ENCODE peak calls at places on chromosomes 1 and 21, in seven cellular contexts. R is lower lobe of right lung, F is lower leg skin, V is bronchial epithelial cell, H is IMR-90, E is fibroblast of villous mesenchyme, W is cardiac fibroblast. L is an unnamed sample.

GRCh38 chr1:167175901-167176300 is 44.8 kb upstream of the POU2F1 start:
- DNase-seq in R (no peak), F (no peak), V (peak; percentile 69), H (no peak), E (peak; percentile 19), W (no peak), L (no peak)

GRCh38 chr1:24165500-24165899 is 21.6 kb downstream of the IFNLR1 start:
- DNase-seq in R (no peak), F (no peak), V (no peak), H (no peak), E (no peak), W (no peak), L (no peak)

GRCh38 chr1:69737527-69738176 is 169.9 kb downstream of the LRRC7 start:
- DNase-seq in R (no peak), F (no peak), V (peak; percentile 69), H (peak; percentile 67), E (peak; percentile 75), W (peak; percentile 86), L (no peak)

GRCh38 chr1:25001125-25001915 is 71.2 kb upstream of the RUNX3 start:
- DNase-seq in R (no peak), F (no peak), V (no peak), H (no peak), E (no peak), W (no peak), L (no peak)

GRCh38 chr1:43703836-43704235 is 3.5 kb upstream of the ST3GAL3 start:
- DNase-seq in R (no peak), F (no peak), V (no peak), H (peak; percentile 48), E (no peak), W (peak; percentile 47), L (no peak)

GRCh38 chr1:223700388-223700918 is 11.9 kb upstream of the CAPN2 start:
- DNase-seq in R (no peak), F (peak; percentile 45), V (no peak), H (peak; percentile 48), E (peak; percentile 54), W (peak; percentile 63), L (no peak)

GRCh38 chr1:87042127-87042811 is 127.8 kb downstream of the HS2ST1 start:
- DNase-seq in R (no peak), F (no peak), V (no peak), H (no peak), E (no peak), W (peak; percentile 11), L (no peak)

GRCh38 chr21:39527664-39528381 is 76.1 kb downstream of the SH3BGR start:
- DNase-seq in R (no peak), F (no peak), V (no peak), H (no peak), E (no peak), W (no peak), L (no peak)

GRCh38 chr1:145782166-145783099 is 41.5 kb downstream of the RNF115 start:
- DNase-seq in R (no peak), F (no peak), V (peak; percentile 98), H (peak; percentile 96), E (peak; percentile 71), W (peak; percentile 94), L (no peak)

GRCh38 chr1:7550261-7550850 is 220.7 kb upstream of the VAMP3 start:
- DNase-seq in R (peak; percentile 26), F (no peak), V (no peak), H (no peak), E (no peak), W (no peak), L (peak; percentile 37)

GRCh38 chr21:16320110-16320509 is 590.3 kb downstream of the USP25 start:
- DNase-seq in R (no peak), F (no peak), V (no peak), H (no peak), E (no peak), W (no peak), L (no peak)

GRCh38 chr1:201505505-201505893 is 1.4 kb downstream of the CSRP1 start:
- DNase-seq in R (no peak), F (no peak), V (peak; percentile 70), H (peak; percentile 76), E (no peak), W (peak; percentile 83), L (no peak)

GRCh38 chr1:8133657-8134430 is 107.7 kb upstream of the ERRFI1 start:
- DNase-seq in R (no peak), F (peak; percentile 91), V (peak; percentile 95), H (peak; percentile 93), E (peak; percentile 95), W (peak; percentile 97), L (no peak)

GRCh38 chr1:41920658-41921057 is 1.9 kb upstream of the HIVEP3 start:
- DNase-seq in R (no peak), F (no peak), V (peak; percentile 86), H (peak; percentile 80), E (peak; percentile 38), W (peak; percentile 61), L (no peak)

GRCh38 chr1:41917835-41918449 is 780 bp downstream of the HIVEP3 start:
- DNase-seq in R (peak; percentile 65), F (no peak), V (no peak), H (peak; percentile 29), E (peak; percentile 62), W (no peak), L (peak; percentile 83)

GRCh38 chr1:41918450-41919043 is at the start of gene HIVEP3:
- DNase-seq in R (no peak), F (no peak), V (no peak), H (no peak), E (peak; percentile 36), W (peak; percentile 50), L (no peak)

GRCh38 chr1:41919764-41920397 is 1.2 kb upstream of the HIVEP3 start:
- DNase-seq in R (peak; percentile 53), F (no peak), V (no peak), H (peak; percentile 26), E (peak; percentile 23), W (peak; percentile 42), L (peak; percentile 41)

GRCh38 chr1:41919131-41919530 is 409 bp upstream of the HIVEP3 start:
- DNase-seq in R (no peak), F (no peak), V (no peak), H (no peak), E (no peak), W (no peak), L (no peak)
- H3K4me3 ChIP-seq in R (peak overlapping the region; percentile 66), F (no peak overlapping the region), V (no peak overlapping the region), H (no peak overlapping the region), E (no peak overlapping the region), W (no peak overlapping the region), L (no peak overlapping the region)

DNA sequence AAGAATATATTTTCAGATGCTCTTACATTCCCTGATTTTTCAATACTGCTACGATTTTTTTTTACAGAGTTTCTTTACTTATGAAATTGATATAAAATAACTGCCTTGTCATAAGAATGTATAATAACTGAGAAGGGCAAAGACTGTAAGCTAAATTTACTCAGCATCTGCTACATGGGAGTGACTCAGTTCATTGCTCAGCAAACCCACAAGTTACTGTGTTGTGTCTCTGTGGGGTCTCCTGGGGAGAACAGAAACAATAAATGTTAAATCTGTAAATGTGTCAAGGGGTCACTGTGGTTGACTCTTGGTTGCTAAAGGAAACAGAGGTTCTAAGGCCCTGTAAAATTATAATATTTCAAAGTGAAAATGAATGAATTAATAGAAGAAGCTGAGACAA is 210.3 kb upstream of the CACYBP start:
- DNase-seq in R (no peak), F (no peak), V (peak; percentile 64), H (peak; percentile 81), E (peak; percentile 28), W (peak; percentile 88), L (no peak)
- TF ChIP-seq CTCF in R (no peak), F (no peak), V (no peak), H (no peak), E (no peak), W (no peak), L (no peak)

DNA sequence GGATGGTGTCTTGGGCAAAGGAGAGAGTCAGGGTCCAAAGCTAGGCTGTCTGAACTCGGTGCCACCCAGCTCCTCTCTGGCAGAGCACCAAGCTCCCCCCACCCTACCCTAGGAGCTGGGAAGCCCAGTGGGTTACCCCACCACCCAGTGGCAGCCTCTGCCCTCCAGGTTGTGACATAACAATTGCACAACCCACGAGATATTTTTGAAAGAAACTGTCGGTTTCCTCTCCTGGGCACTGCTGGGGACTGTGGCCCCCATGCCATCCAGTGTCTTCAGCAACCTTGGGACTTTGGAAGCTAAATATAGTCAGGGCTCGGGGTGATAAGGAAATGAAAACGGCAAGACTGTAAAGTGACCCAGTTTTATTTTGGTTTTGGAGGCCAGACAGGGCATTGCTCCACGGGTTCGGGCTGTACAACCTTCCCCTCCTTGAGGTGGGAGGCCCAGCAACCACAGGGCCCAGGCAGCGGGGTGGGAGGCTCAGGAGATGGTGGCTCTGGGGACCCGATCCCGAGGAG is 1.4 kb downstream of the CITED4 start:
- DNase-seq in R (no peak), F (no peak), V (no peak), H (no peak), E (no peak), W (peak; percentile 12), L (no peak)
- H3K4me3 ChIP-seq in R (peak overlapping the region; percentile 73), F (peak overlapping the region; percentile 26), V (peak overlapping the region; percentile 54), H (no peak overlapping the region), E (peak overlapping the region; percentile 42), W (peak overlapping the region; percentile 59), L (peak overlapping the region; percentile 53)

DNA sequence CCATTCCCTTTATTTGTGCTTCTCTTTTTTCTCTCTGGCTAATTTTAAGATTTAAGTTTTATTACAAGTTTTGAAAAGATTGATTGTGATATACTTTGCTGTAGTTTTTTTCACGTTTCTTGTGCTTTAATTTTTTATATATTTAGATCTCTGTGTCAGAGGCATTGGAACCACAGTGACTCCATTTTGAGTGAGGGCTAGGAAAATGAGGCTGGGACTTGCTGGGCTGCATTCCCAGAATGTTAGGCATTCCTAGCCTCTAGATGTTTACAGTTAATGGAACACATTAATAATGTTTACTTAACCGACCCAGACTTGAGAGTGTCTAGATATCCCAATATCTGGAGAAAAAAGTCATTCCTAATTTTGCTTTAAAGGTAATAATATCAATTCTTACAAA is 939.4 kb downstream of the BRINP3 start:
- DNase-seq in R (no peak), F (no peak), V (peak; percentile 4), H (no peak), E (no peak), W (no peak), L (no peak)
- TF ChIP-seq CTCF in R (no peak), F (no peak), V (no peak), H (no peak), E (no peak), W (no peak), L (no peak)

GRCh38 chr1:161200421-161200991 is 1.7 kb upstream of the ADAMTS4 start:
- DNase-seq in R (no peak), F (peak; percentile 82), V (no peak), H (no peak), E (no peak), W (peak; percentile 61), L (no peak)

GRCh38 chr1:161199506-161200119 is 759 bp upstream of the ADAMTS4 start:
- DNase-seq in R (no peak), F (peak; percentile 83), V (no peak), H (no peak), E (no peak), W (no peak), L (no peak)

GRCh38 chr1:161198206-161198876 is 513 bp downstream of the ADAMTS4 start:
- DNase-seq in R (no peak), F (peak; percentile 93), V (peak; percentile 11), H (no peak), E (peak; percentile 56), W (no peak), L (no peak)

GRCh38 chr1:161197560-161198205 is 1.2 kb downstream of the ADAMTS4 start:
- DNase-seq in R (no peak), F (peak; percentile 76), V (no peak), H (no peak), E (no peak), W (peak; percentile 12), L (no peak)

GRCh38 chr1:161198877-161199431 is at the start of gene ADAMTS4:
- DNase-seq in R (no peak), F (peak; percentile 92), V (no peak), H (peak; percentile 76), E (peak; percentile 90), W (peak; percentile 97), L (peak; percentile 70)
- H3K4me3 ChIP-seq in R (peak within 1 kb of the TSS; percentile 40), F (peak within 1 kb of the TSS; percentile 24), V (no peak within 1 kb of the TSS), H (no peak within 1 kb of the TSS), E (peak within 1 kb of the TSS; percentile 64), W (peak within 1 kb of the TSS; percentile 81), L (peak within 1 kb of the TSS; percentile 9)

L was measured in left lung.